ENCODE peak calls at places on chromosomes 12 and 14, in four cellular contexts. M, V, J and F are unnamed samples.

GRCh38 chr14:90273532-90273931 is 17.2 kb downstream of the PSMC1 start:
- DNase-seq in M (no peak), V (no peak), J (no peak), F (no peak)

GRCh38 chr12:47079894-47080724 is at the start of gene AMIGO2:
- DNase-seq in M (peak), V (no peak), J (no peak), F (no peak)

GRCh38 chr14:69719501-69719951 is 47.4 kb upstream of the SRSF5 start:
- DNase-seq in M (no peak), V (no peak), J (no peak), F (no peak)

GRCh38 chr12:130838951-130839769 is at the start of gene STX2:
- DNase-seq in M (peak), V (peak), J (peak), F (peak)

GRCh38 chr14:75826599-75826998 is 155.2 kb downstream of the TGFB3 start:
- DNase-seq in M (no peak), V (no peak), J (no peak), F (no peak)

GRCh38 chr12:110641512-110641911 is 27.6 kb downstream of the TCTN1 start:
- DNase-seq in M (peak), V (no peak), J (no peak), F (no peak)

GRCh38 chr14:59483360-59483759 is 848 bp downstream of the L3HYPDH start:
- DNase-seq in M (peak), V (no peak), J (no peak), F (no peak)

GRCh38 chr12:92735131-92735721 is 32.4 kb downstream of the PLEKHG7 start:
- DNase-seq in M (no peak), V (peak), J (no peak), F (no peak)

GRCh38 chr14:72685456-72685855 is 208.4 kb downstream of the DPF3 start:
- DNase-seq in M (no peak), V (no peak), J (no peak), F (no peak)

GRCh38 chr14:67940476-67940875 is 120.9 kb downstream of the RAD51B start:
- DNase-seq in M (no peak), V (no peak), J (no peak), F (no peak)

GRCh38 chr14:89236846-89237245 is 180.2 kb downstream of the FOXN3 start:
- DNase-seq in M (no peak), V (no peak), J (no peak), F (no peak)

GRCh38 chr12:5201554-5202243 is 158.0 kb downstream of the KCNA5 start:
- DNase-seq in M (peak), V (no peak), J (no peak), F (no peak)

GRCh38 chr14:31510222-31510621 is 22.4 kb upstream of the GPR33 start:
- DNase-seq in M (peak), V (no peak), J (no peak), F (no peak)

GRCh38 chr12:15151141-15152091 is 69.8 kb downstream of the RERG start:
- DNase-seq in M (peak), V (no peak), J (no peak), F (no peak)

GRCh38 chr12:118436002-118436724 is 59.8 kb downstream of the SUDS3 start:
- DNase-seq in M (peak), V (no peak), J (no peak), F (no peak)

GRCh38 chr14:105974902-105975301 is 448.5 kb downstream of the TMEM121 start:
- DNase-seq in M (peak), V (no peak), J (no peak), F (no peak)

GRCh38 chr12:5066251-5066650 is 22.6 kb downstream of the KCNA5 start:
- DNase-seq in M (no peak), V (no peak), J (no peak), F (no peak)

GRCh38 chr12:47604474-47604873 is 101.4 kb downstream of the RPAP3 start:
- DNase-seq in M (no peak), V (no peak), J (no peak), F (no peak)

GRCh38 chr12:121578230-121579189 is 2.3 kb downstream of the KDM2B start:
- DNase-seq in M (no peak), V (no peak), J (no peak), F (no peak)

GRCh38 chr12:57530396-57531142 is 7.9 kb downstream of the MBD6 start:
- DNase-seq in M (no peak), V (no peak), J (no peak), F (no peak)

GRCh38 chr12:6549379-6550151 is 6.3 kb downstream of the IFFO1 start:
- DNase-seq in M (no peak), V (peak), J (no peak), F (no peak)

GRCh38 chr12:52165096-52165855 is 26.5 kb downstream of the KRT80 start:
- DNase-seq in M (no peak), V (peak), J (no peak), F (no peak)

DNA sequence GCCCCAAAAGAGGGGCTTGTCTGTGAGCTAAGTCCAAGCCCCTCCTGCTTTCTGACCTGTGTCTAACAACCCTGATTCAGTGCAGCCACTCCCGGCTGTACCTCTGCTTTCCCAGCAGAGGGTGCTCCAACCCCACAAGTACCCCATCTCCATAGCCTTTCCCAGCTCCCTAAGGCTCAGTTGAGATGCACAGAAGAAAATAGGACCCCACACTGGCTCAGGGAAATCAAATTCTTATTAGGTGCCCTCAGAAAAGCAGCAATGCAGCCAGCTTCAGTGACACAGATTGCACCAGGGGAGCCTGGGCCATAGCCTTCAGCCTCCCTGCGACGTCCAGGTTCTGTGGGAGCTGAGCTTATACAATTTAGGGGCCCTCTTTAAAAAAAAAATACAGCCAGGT is 49.9 kb downstream of the LRRC74A start:
- DNase-seq in M (peak), V (no peak), J (no peak), F (peak)
- TF ChIP-seq SPI1 in M (no peak), V (no peak), J (no peak), F (no peak)

GRCh38 chr14:58082491-58083098 is 69.4 kb downstream of the ARMH4 start:
- DNase-seq in M (peak), V (no peak), J (no peak), F (no peak)
- TF ChIP-seq SPI1 in M (no peak), V (no peak), J (no peak), F (no peak)

DNA sequence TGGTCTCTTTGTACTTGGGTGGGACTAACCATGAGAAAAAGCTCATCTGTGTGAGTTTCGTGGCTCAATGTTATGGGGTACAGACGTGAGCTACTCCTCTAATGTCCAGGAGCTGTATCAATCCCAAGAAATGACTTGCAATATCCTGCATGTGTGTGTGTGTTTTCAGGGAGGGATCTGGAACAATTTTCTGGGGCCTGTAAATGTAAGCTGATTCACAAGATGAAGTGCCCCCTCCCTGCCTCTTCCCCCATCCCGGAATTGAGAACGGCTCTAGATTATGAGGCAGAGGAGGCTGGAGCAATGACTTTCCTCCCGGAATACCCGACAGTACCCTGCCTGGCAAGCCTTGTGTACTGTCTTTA is 53.9 kb downstream of the TMX1 start:
- DNase-seq in M (no peak), V (no peak), J (no peak), F (no peak)
- TF ChIP-seq SPI1 in M (no peak), V (no peak), J (no peak), F (no peak)

DNA sequence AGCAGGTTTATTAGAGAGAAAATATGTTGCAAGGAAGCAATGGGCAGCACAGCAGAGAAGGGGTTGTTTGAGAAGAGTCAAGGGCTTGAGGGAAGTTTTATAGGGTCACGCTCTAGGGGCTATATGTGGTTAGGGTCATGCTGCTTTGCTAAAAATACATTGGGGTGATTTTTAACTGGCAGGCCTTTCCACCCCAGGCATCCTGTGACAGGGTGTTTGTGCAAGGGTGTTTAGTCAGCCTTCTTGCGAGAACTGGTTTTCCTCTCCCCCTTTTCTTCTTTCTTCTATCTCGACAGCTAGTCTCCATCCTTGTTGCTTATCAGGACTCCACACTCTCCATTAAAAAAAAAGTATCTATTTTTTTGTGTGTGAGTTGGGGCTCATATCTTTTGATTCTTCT is 232.9 kb upstream of the SEL1L start:
- DNase-seq in M (no peak), V (no peak), J (no peak), F (no peak)
- TF ChIP-seq SPI1 in M (no peak), V (no peak), J (no peak), F (no peak)

DNA sequence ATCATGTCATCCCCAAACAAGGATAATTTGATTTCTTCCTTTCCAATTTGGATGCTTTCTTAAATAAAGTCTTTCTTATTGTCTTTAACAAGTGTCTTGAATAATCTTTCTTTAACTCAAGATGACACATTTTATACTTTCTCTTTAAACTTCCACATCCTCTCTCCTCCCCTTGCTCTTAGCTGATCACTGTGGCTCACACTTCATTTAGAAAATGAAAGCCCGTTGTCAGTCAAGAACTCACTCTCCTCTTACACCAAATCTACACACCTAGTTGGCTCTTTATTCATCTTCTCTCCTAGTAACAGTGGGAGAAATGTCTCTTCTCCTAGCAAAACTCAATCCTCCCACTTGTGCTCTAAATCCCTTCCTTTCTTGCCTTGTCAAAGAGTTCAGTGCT is 10.4 kb upstream of the RMST start:
- DNase-seq in M (no peak), V (no peak), J (peak), F (no peak)
- TF ChIP-seq SPI1 in M (no peak), V (no peak), J (no peak), F (peak)

GRCh38 chr12:107992870-107993451 is 136.1 kb upstream of the WSCD2 start:
- DNase-seq in M (peak), V (peak), J (peak), F (no peak)

GRCh38 chr12:107984973-107985372 is 144.1 kb upstream of the WSCD2 start:
- DNase-seq in M (no peak), V (no peak), J (no peak), F (no peak)

GRCh38 chr12:107986183-107986582 is 142.9 kb upstream of the WSCD2 start:
- DNase-seq in M (no peak), V (no peak), J (no peak), F (no peak)

GRCh38 chr12:107992016-107992415 is 137.1 kb upstream of the WSCD2 start:
- DNase-seq in M (no peak), V (no peak), J (no peak), F (no peak)

DNA sequence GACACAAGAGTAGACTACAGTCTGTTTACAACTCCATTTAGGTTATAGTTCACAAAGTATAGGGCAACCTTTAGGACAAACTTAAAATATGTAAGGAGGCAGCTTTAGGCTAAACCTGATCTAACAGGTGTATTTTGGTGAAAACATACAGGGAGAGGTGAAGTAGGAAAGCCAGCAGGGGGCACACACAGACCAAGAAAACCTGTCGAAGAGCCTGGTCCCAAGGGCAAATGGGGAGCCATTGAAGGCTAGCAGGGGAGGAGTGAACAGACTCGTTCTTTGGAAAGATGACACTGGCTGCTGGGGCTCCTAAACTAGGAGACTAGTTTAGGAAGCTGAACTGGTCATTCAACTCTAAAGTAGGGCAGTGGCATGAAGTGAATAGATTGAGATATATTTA is 138.8 kb upstream of the WSCD2 start:
- DNase-seq in M (peak), V (no peak), J (no peak), F (peak)
- TF ChIP-seq SPI1 in M (no peak), V (no peak), J (no peak), F (no peak)

GRCh38 chr14:91298576-91298975 is 54.1 kb upstream of the GPR68 start:
- DNase-seq in M (no peak), V (no peak), J (no peak), F (no peak)
- TF ChIP-seq SPI1 in M (no peak), V (no peak), J (no peak), F (no peak)

DNA sequence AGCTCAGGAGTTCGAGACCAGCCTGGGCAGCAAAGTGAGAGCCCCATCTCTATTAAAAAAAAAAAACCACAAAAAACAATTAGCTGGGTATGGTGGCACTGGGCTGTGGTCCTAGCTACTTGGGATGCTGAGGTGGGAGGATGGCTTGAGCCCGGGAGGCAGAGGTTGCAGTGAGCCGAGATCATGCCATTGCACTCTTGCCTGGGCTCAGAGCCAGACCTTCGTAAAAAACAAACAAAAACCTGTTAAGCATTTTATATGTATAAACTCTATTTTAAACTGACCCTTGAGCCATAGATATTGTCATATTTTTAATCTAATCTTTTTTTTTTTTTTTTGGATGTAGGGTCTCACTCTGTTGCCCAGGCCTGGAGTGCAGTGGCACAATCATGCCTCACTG is 35.7 kb downstream of the DNM1L start:
- DNase-seq in M (no peak), V (no peak), J (no peak), F (no peak)
- TF ChIP-seq SPI1 in M (no peak), V (no peak), J (no peak), F (no peak)